ENCODE peak calls at places on chromosomes 11 and 22, in seven cellular contexts. V is WTC11; A is astrocyte; W is CD4-positive, alpha-beta memory T cell; P is C1 segment of cervical spinal cord; I is stromal cell of bone marrow; C is NCI-H526. R is an unnamed sample.

GRCh38 chr11:7595016-7595869 is 78.1 kb downstream of the CYB5R2 start:
- DNase-seq in P (no peak), W (no peak), C (no peak), I (peak; percentile 35), A (no peak), V (peak; percentile 28), R (no peak)

GRCh38 chr11:122668562-122669090 is 13.1 kb downstream of the UBASH3B start:
- DNase-seq in A (peak; percentile 90), V (no peak), P (no peak), W (no peak), I (peak; percentile 75), C (no peak), R (peak; percentile 95)

GRCh38 chr11:26649884-26650283 is 72.0 kb downstream of the SLC5A12 start:
- DNase-seq in I (peak; percentile 50), C (peak; percentile 87), W (no peak), A (peak; percentile 15), P (no peak), V (peak; percentile 70), R (peak; percentile 81)

GRCh38 chr11:130315354-130315970 is 745 bp upstream of the ZBTB44 start:
- DNase-seq in C (peak; percentile 46), A (no peak), W (peak; percentile 59), P (peak; percentile 25), I (no peak), V (peak; percentile 77), R (no peak)

GRCh38 chr22:23418159-23418788 is 161.8 kb downstream of the IGLL1 start:
- DNase-seq in V (no peak), A (no peak), W (no peak), I (no peak), C (no peak), P (no peak), R (no peak)

GRCh38 chr22:37335819-37336199 is 53.5 kb downstream of the CYTH4 start:
- DNase-seq in V (no peak), A (no peak), I (no peak), P (no peak), W (no peak), C (peak; percentile 68), R (no peak)

GRCh38 chr11:72038491-72038890 is 39.8 kb downstream of the IL18BP start:
- DNase-seq in C (no peak), W (no peak), A (peak; percentile 58), I (peak; percentile 83), P (peak; percentile 52), V (no peak), R (peak; percentile 75)

GRCh38 chr11:112751763-112752162 is 209.5 kb upstream of the NCAM1 start:
- DNase-seq in W (no peak), P (no peak), V (no peak), I (no peak), A (no peak), C (no peak), R (no peak)

GRCh38 chr11:47464479-47464878 is 15.5 kb upstream of the RAPSN start:
- DNase-seq in P (no peak), V (peak; percentile 20), W (no peak), A (peak; percentile 32), I (peak; percentile 20), C (peak; percentile 17), R (peak; percentile 57)